ENCODE peak calls at places on chromosomes 13 and 19, in ten cellular contexts. K is activated naive CD8-positive, alpha-beta T cell treated with anti-CD3 and anti-CD28 coated beads, Interleukin-2, amount 50 U/mL, for 24 hours; E is WTC11; V is chondrocyte; A is Calu3; Q is SHP77; B is bronchial epithelial cell; F is CD8-positive, alpha-beta T cell; L is HFF-Myc; R is fibroblast of the aortic adventitia. C is an unnamed sample.

GRCh38 chr13:74825949-74826246 is 656.1 kb downstream of the TBC1D4 start:
- DNase-seq in K (no peak), E (no peak), V (no peak), A (no peak), Q (no peak), B (no peak), F (no peak), L (no peak), R (no peak), C (no peak)

GRCh38 chr19:1948676-1949075 is 7.7 kb downstream of the CSNK1G2 start:
- DNase-seq in K (no peak), E (no peak), V (no peak), A (no peak), Q (no peak), B (no peak), F (no peak), L (no peak), R (no peak), C (no peak)

GRCh38 chr13:90594694-90595093 is 752.8 kb upstream of the MIR17HG start:
- DNase-seq in K (no peak), E (no peak), V (no peak), A (no peak), Q (no peak), B (peak), F (no peak), L (peak), R (peak), C (peak)

GRCh38 chr13:35744566-35745203 is 268.2 kb upstream of the MAB21L1 start:
- DNase-seq in K (no peak), E (no peak), V (no peak), A (no peak), Q (no peak), B (no peak), F (no peak), L (no peak), R (no peak), C (no peak)

GRCh38 chr13:23707674-23708073 is 137.5 kb downstream of the TNFRSF19 start:
- DNase-seq in K (no peak), E (no peak), V (no peak), A (peak), Q (no peak), B (peak), F (no peak), L (no peak), R (peak), C (peak)

GRCh38 chr19:38455031-38455430 is 21.5 kb downstream of the RYR1 start:
- DNase-seq in K (no peak), E (no peak), V (no peak), A (no peak), Q (no peak), B (peak), F (no peak), L (peak), R (peak), C (no peak)

GRCh38 chr13:31167490-31167889 is 5.8 kb upstream of the HSPH1 start:
- DNase-seq in K (no peak), E (no peak), V (no peak), A (no peak), Q (no peak), B (peak), F (no peak), L (no peak), R (no peak), C (no peak)

GRCh38 chr19:37817180-37817911 is 38.0 kb upstream of the ZNF573 start:
- DNase-seq in K (peak), E (peak), V (no peak), A (no peak), Q (no peak), B (peak), F (peak), L (no peak), R (peak), C (peak)

GRCh38 chr13:113291997-113292862 is 4.8 kb upstream of the LAMP1 start:
- DNase-seq in K (peak), E (no peak), V (no peak), A (no peak), Q (peak), B (no peak), F (no peak), L (no peak), R (peak), C (peak)

GRCh38 chr13:26867451-26868067 is 107.0 kb upstream of the GPR12 start:
- DNase-seq in K (peak), E (peak), V (no peak), A (peak), Q (no peak), B (peak), F (no peak), L (peak), R (peak), C (peak)

GRCh38 chr13:63287926-63288325 is 1872.3 kb upstream of the PCDH20 start:
- DNase-seq in K (no peak), E (no peak), V (no peak), A (no peak), Q (no peak), B (no peak), F (no peak), L (no peak), R (no peak), C (no peak)

GRCh38 chr13:72868229-72868628 is 86.3 kb downstream of the PIBF1 start:
- DNase-seq in K (no peak), E (no peak), V (no peak), A (no peak), Q (no peak), B (no peak), F (no peak), L (no peak), R (no peak), C (no peak)

GRCh38 chr19:31350693-31351211 is 1.5 kb upstream of the TSHZ3 start:
- DNase-seq in K (peak), E (peak), V (no peak), A (no peak), Q (no peak), B (no peak), F (no peak), L (no peak), R (peak), C (peak)

C was measured in astrocyte of the spinal cord.